ENCODE peak calls at places on chromosomes 11 and 22, in nine cellular contexts. Q, Z, X, R, H, K, L, B and T are unnamed samples.

GRCh38 chr11:114340311-114341131 is 44.3 kb downstream of the NNMT start:
- DNase-seq in Q (peak; percentile 38), Z (peak; percentile 36), X (peak; percentile 37), R (peak; percentile 56), H (peak; percentile 85), K (no peak), L (peak; percentile 66), B (peak; percentile 61), T (peak; percentile 54)

GRCh38 chr11:65204646-65205601 is 23.2 kb downstream of the CAPN1 start:
- DNase-seq in Q (peak; percentile 57), Z (no peak), X (no peak), R (no peak), H (peak; percentile 59), K (no peak), L (peak; percentile 73), B (no peak), T (no peak)

GRCh38 chr11:101867951-101868350 is 46.9 kb upstream of the CEP126 start:
- DNase-seq in Q (no peak), Z (no peak), X (no peak), R (no peak), H (peak; percentile 51), K (no peak), L (no peak), B (no peak), T (peak; percentile 18)

GRCh38 chr22:48929276-48929790 is 898.3 kb downstream of the BRD1 start:
- DNase-seq in Q (no peak), Z (no peak), X (no peak), R (no peak), H (no peak), K (no peak), L (no peak), B (no peak), T (no peak)

GRCh38 chr22:33014621-33015020 is 43.6 kb downstream of the SYN3 start:
- DNase-seq in Q (no peak), Z (no peak), X (no peak), R (no peak), H (no peak), K (no peak), L (no peak), B (no peak), T (no peak)

GRCh38 chr22:49825944-49826602 is 1.6 kb downstream of the BRD1 start:
- DNase-seq in Q (no peak), Z (no peak), X (peak; percentile 61), R (peak; percentile 50), H (peak; percentile 48), K (no peak), L (no peak), B (no peak), T (peak; percentile 46)

GRCh38 chr11:80388536-80388935 is 947.7 kb upstream of the TENM4 start:
- DNase-seq in Q (no peak), Z (no peak), X (no peak), R (no peak), H (no peak), K (no peak), L (no peak), B (no peak), T (no peak)

GRCh38 chr11:32325187-32325586 is 110.2 kb downstream of the WT1 start:
- DNase-seq in Q (no peak), Z (no peak), X (no peak), R (no peak), H (no peak), K (no peak), L (no peak), B (no peak), T (no peak)

GRCh38 chr22:35736701-35737100 is 19.0 kb downstream of the APOL5 start:
- DNase-seq in Q (no peak), Z (no peak), X (no peak), R (no peak), H (no peak), K (no peak), L (no peak), B (no peak), T (no peak)

GRCh38 chr11:60955566-60955965 is 3.6 kb upstream of the SLC15A3 start:
- DNase-seq in Q (no peak), Z (no peak), X (no peak), R (no peak), H (no peak), K (no peak), L (no peak), B (no peak), T (no peak)

GRCh38 chr11:73660497-73661034 is 14.2 kb downstream of the PLEKHB1 start:
- DNase-seq in Q (no peak), Z (peak; percentile 38), X (no peak), R (no peak), H (no peak), K (no peak), L (no peak), B (no peak), T (no peak)

GRCh38 chr22:38549106-38549884 is 20.7 kb downstream of the DMC1 start:
- DNase-seq in Q (peak; percentile 61), Z (no peak), X (no peak), R (no peak), H (peak; percentile 75), K (no peak), L (no peak), B (no peak), T (peak; percentile 75)

GRCh38 chr22:46064236-46064965 is 85.9 kb upstream of the PPARA start:
- DNase-seq in Q (no peak), Z (peak; percentile 54), X (peak; percentile 6), R (peak; percentile 39), H (peak; percentile 39), K (no peak), L (no peak), B (peak; percentile 43), T (no peak)

GRCh38 chr11:95469268-95469667 is 238.3 kb upstream of the SESN3 start:
- DNase-seq in Q (no peak), Z (no peak), X (no peak), R (no peak), H (no peak), K (no peak), L (no peak), B (no peak), T (peak; percentile 59)

GRCh38 chr11:45809456-45810395 is 4.8 kb downstream of the SLC35C1 start:
- DNase-seq in Q (no peak), Z (no peak), X (no peak), R (no peak), H (no peak), K (no peak), L (no peak), B (no peak), T (no peak)

GRCh38 chr22:45036154-45036553 is 26.3 kb upstream of the PHF21B start:
- DNase-seq in Q (no peak), Z (peak; percentile 81), X (no peak), R (peak; percentile 45), H (no peak), K (no peak), L (no peak), B (no peak), T (no peak)

DNA sequence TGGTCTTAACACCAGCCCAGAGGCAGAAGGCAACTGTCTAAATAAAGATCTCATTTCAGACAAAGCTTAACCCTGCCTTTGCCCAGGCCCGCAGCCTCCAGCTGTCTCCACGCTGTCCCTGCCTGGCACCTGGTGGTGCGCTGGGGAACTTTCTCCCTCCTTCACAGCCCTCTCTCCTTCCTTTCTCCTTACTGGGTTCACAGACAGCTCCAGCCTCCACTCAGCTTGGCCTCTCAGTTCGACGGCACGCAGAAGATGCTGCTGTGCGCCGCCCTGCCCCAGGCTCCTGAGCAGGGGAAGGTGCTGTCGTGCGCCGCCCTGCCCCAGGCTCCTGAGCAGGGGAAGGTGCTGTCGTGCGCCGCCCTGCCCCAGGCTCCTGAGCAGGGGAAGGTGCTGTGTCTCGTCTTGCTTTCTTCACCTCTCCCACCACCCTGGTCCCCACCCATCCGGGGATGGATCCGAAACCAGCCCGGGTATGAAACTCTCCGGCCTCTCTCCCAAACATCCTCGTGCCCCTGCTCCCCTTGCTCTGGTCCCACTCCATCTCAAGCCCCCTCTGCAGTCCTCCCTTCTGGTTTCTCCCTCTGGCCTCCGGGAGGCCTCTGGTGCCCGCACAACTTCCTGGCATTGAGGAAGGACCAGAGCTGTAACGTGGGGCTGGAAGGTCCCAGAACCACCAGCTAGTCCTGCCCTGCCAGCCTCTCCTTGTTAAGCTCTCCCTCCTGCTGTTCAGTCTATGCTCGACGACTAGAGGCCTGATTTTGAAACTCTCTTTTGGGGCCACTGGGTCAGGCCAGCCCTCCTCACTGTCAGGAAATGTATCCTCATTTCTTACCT is 22.9 kb upstream of the JAM3 start:
- DNase-seq in Q (no peak), Z (no peak), X (no peak), R (no peak), H (no peak), K (no peak), L (peak; percentile 31), B (no peak), T (no peak)
- TF ChIP-seq CTCF in Q (no peak), Z (no peak), X (peak; percentile 41), R (peak; percentile 20), H (no peak), K (peak; percentile 45), L (peak; percentile 51), B (peak; percentile 29), T (peak; percentile 64)

GRCh38 chr11:14144905-14145304 is 182.4 kb downstream of the SPON1 start:
- DNase-seq in Q (no peak), Z (no peak), X (no peak), R (no peak), H (peak; percentile 45), K (no peak), L (no peak), B (no peak), T (no peak)
- H3K36me3 ChIP-seq in Q (no peaks in the 10 kb centered on the region), Z (no peaks in the 10 kb centered on the region), X (no peaks in the 10 kb centered on the region), R (no peaks in the 10 kb centered on the region), H (no peaks in the 10 kb centered on the region), K (no peaks in the 10 kb centered on the region), L (no peaks in the 10 kb centered on the region), B (no peaks in the 10 kb centered on the region), T (no peaks in the 10 kb centered on the region)

DNA sequence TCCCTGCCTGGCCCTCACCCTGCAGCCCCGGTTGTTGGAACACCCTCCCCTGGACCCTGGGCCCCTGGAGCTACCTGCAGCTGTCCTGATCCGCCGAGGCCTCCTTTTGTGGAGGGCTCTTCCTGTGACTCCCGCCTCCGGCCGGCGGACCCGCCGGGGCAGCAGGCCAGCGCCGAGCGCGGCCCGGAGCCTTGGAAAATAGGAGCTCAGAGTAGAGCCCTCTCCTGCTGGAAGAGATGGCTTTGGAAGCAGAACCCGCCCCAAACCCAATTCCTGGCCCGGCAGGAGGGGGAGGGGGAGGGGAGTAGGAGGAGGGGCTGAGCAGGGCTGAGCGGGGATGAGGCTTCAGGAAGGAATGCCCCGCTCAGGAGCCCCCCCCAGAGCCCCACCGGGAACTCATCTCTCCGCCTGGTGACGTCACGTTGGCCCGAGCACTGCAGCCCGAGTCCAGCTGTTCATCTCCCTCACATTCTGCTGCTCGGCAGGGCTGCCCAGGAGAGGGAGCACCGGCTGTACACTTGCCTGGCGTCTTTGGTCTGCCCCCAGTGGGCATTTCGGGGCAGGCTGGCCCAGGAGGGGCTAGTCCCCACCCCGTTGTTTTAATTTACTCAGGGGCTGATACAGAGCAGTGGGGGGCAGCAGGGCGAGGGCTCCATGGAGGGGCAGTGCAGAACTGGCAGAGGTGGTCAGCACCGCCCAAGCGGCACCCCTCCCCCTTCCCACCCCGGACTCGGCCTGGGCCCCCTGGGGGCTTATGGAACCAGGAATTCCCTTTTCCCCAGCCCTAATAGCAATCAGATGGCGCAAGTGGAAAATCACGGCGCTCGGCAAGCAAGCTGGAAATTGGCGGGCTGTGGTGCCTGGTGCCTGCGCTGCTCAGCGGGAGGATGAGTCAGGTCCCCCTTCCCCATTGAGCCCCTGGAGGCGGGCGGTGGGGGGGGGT is at the start of gene MRGPRF:
- DNase-seq in Q (no peak), Z (peak; percentile 95), X (peak; percentile 87), R (peak; percentile 75), H (peak; percentile 20), K (no peak), L (peak; percentile 35), B (peak; percentile 62), T (no peak)
- TF ChIP-seq CTCF in Q (no peak), Z (peak; percentile 58), X (peak; percentile 44), R (peak; percentile 36), H (peak; percentile 53), K (peak; percentile 17), L (peak; percentile 17), B (no peak), T (peak; percentile 28)

GRCh38 chr11:7999795-8000194 is 12.7 kb downstream of the EIF3F start:
- DNase-seq in Q (no peak), Z (no peak), X (no peak), R (no peak), H (no peak), K (no peak), L (no peak), B (no peak), T (no peak)
- H3K36me3 ChIP-seq in Q (peaks cover 12% of the 10 kb centered on the region), Z (no peaks in the 10 kb centered on the region), X (peaks cover 42% of the 10 kb centered on the region), R (peaks cover 55% of the 10 kb centered on the region), H (peaks cover 48% of the 10 kb centered on the region), K (peaks cover 40% of the 10 kb centered on the region), L (peaks cover 4% of the 10 kb centered on the region), B (peaks cover 10% of the 10 kb centered on the region), T (peaks cover 7% of the 10 kb centered on the region)